ENCODE peak calls at places on chromosomes 5 and 9, in five cellular contexts. M, W, D, Z and R are unnamed samples.

GRCh38 chr9:89367281-89367680 is 49.0 kb downstream of the SECISBP2 start:
- DNase-seq in M (no peak), W (no peak), D (no peak), Z (no peak), R (no peak)

GRCh38 chr5:73973135-73973534 is 347.1 kb downstream of the ARHGEF28 start:
- DNase-seq in M (no peak), W (no peak), D (no peak), Z (no peak), R (no peak)

GRCh38 chr5:36606052-36606436 is 362 bp upstream of the SLC1A3 start:
- DNase-seq in M (no peak), W (no peak), D (no peak), Z (no peak), R (no peak)

GRCh38 chr5:133552925-133553525 is 59.3 kb downstream of the FSTL4 start:
- DNase-seq in M (peak; percentile 46), W (no peak), D (peak; percentile 55), Z (no peak), R (peak; percentile 22)

GRCh38 chr9:76564300-76564699 is 105.3 kb downstream of the GCNT1 start:
- DNase-seq in M (no peak), W (no peak), D (no peak), Z (no peak), R (no peak)

GRCh38 chr5:114238771-114239313 is 123.0 kb upstream of the KCNN2 start:
- DNase-seq in M (no peak), W (no peak), D (no peak), Z (no peak), R (no peak)

GRCh38 chr5:149434162-149435014 is 55.3 kb upstream of the IL17B start:
- DNase-seq in M (peak; percentile 56), W (no peak), D (peak; percentile 74), Z (no peak), R (peak; percentile 50)

GRCh38 chr9:136629001-136629878 is 33.5 kb upstream of the EGFL7 start:
- DNase-seq in M (no peak), W (no peak), D (no peak), Z (no peak), R (no peak)

GRCh38 chr9:120474579-120475243 is 105.3 kb downstream of the CDK5RAP2 start:
- DNase-seq in M (no peak), W (no peak), D (no peak), Z (no peak), R (no peak)

GRCh38 chr5:31990296-31990695 is 183.8 kb downstream of the GOLPH3 start:
- DNase-seq in M (no peak), W (no peak), D (no peak), Z (no peak), R (no peak)

GRCh38 chr9:93257808-93258331 is 73.9 kb downstream of the WNK2 start:
- DNase-seq in M (no peak), W (no peak), D (peak; percentile 10), Z (peak; percentile 20), R (no peak)

GRCh38 chr5:72956324-72957140 is 691 bp downstream of the FCHO2 start:
- DNase-seq in M (peak; percentile 37), W (no peak), D (peak; percentile 39), Z (peak; percentile 60), R (no peak)

GRCh38 chr5:32290922-32291321 is 21.8 kb downstream of the MTMR12 start:
- DNase-seq in M (no peak), W (no peak), D (no peak), Z (no peak), R (no peak)

GRCh38 chr5:100860407-100860806 is 42.7 kb downstream of the ST8SIA4 start:
- DNase-seq in M (no peak), W (no peak), D (no peak), Z (no peak), R (no peak)

GRCh38 chr9:133106511-133107244 is 14.4 kb downstream of the RALGDS start:
- DNase-seq in M (no peak), W (no peak), D (peak; percentile 20), Z (no peak), R (no peak)

GRCh38 chr5:138234651-138235050 is 21.5 kb upstream of the CDC23 start:
- DNase-seq in M (no peak), W (no peak), D (no peak), Z (no peak), R (no peak)

GRCh38 chr9:127569819-127570401 is 42.2 kb upstream of the STXBP1 start:
- DNase-seq in M (no peak), W (no peak), D (no peak), Z (no peak), R (no peak)

DNA sequence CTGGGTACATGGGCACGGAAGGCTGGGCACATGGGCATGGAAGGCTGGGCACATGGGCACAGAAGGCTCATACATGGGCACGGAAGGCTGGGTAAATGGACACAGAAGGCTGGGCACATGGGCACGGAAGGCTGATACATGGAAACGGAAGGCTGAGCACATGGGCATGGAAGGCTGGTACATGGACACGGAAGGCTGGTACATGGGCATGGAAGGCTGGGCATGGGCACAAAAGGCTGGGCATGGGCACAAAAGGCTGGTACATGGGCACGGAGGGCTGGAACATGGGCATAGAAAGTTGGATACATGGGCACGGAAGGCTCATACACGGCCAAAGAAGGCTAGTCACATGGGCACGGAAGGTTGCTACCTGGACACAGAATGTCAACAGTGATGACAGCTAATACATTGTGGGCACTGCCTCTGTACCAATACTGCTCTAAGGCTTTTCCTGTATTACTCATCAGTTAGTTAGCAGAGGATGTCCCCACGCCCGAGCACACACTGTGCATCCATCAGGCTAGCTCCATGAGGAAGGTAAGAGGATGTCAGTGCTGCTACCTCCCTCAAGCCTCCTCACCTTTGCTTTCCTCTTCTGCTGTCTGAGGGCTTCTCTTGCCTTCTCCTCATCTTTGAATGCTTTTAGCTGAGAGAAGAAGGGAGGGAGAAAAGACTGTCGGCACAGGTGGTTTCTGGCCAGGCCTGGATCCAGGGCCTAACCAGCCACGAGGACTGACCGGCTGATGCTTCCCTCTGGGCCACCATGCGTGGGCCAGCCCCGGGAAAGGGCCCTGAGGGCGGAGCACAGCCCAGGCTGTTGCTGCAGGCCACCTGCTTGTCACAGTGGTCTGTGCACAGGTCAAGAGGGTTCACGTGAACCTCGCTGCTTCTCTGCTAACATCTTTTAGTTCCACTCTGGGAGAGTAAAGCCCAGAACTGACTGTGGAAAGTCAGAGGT is 14.3 kb downstream of the GPX3 start:
- DNase-seq in M (no peak), W (no peak), D (no peak), Z (no peak), R (no peak)
- TF ChIP-seq POLR2AphosphoS5 in M (no peak), W (peak; percentile 60), D (no peak), Z (no peak), R (no peak)

DNA sequence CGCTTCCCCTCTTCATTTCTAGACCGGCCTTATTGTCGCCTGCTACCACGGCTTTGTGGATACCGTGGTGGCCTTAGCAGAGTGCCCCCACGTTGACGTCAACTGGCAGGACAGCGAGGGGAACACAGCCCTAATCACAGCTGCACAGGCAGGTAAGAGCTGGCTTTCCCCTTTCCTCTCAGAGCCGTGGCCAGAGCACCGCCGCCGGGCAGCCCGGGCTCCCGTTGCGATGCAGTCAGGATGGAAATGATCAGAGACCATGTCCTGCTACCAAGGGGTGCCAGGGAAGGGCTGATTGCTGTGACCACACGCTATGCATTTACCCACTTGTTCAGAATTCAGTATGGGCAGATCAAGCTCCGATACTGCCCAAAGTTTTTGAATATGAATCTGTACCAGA is 54.4 kb downstream of the ANKRD33B start:
- DNase-seq in M (no peak), W (no peak), D (no peak), Z (no peak), R (no peak)
- H3K27ac ChIP-seq in M (no peak overlapping the region), W (no peak overlapping the region), D (no peak overlapping the region), Z (no peak overlapping the region), R (no peak overlapping the region)

GRCh38 chr5:43680286-43680685 is 77.3 kb downstream of the NNT start:
- DNase-seq in M (no peak), W (no peak), D (no peak), Z (no peak), R (no peak)

GRCh38 chr5:43685271-43685950 is 82.4 kb downstream of the NNT start:
- DNase-seq in M (no peak), W (no peak), D (no peak), Z (no peak), R (no peak)

GRCh38 chr5:43679214-43679613 is 76.2 kb downstream of the NNT start:
- DNase-seq in M (no peak), W (no peak), D (no peak), Z (no peak), R (no peak)

GRCh38 chr5:43683884-43684471 is 81.0 kb downstream of the NNT start:
- DNase-seq in M (no peak), W (no peak), D (no peak), Z (no peak), R (no peak)
- TF ChIP-seq POLR2AphosphoS5 in M (no peak), W (no peak), D (no peak), Z (no peak), R (no peak)

GRCh38 chr9:3949744-3950143 is 350.1 kb downstream of the GLIS3 start:
- DNase-seq in M (no peak), W (no peak), D (no peak), Z (no peak), R (no peak)

GRCh38 chr9:3951266-3951665 is 348.6 kb downstream of the GLIS3 start:
- DNase-seq in M (no peak), W (no peak), D (no peak), Z (no peak), R (no peak)

GRCh38 chr9:3954228-3954949 is 345.5 kb downstream of the GLIS3 start:
- DNase-seq in M (no peak), W (no peak), D (no peak), Z (no peak), R (no peak)

GRCh38 chr9:3946840-3947239 is 353.0 kb downstream of the GLIS3 start:
- DNase-seq in M (no peak), W (no peak), D (no peak), Z (no peak), R (no peak)

DNA sequence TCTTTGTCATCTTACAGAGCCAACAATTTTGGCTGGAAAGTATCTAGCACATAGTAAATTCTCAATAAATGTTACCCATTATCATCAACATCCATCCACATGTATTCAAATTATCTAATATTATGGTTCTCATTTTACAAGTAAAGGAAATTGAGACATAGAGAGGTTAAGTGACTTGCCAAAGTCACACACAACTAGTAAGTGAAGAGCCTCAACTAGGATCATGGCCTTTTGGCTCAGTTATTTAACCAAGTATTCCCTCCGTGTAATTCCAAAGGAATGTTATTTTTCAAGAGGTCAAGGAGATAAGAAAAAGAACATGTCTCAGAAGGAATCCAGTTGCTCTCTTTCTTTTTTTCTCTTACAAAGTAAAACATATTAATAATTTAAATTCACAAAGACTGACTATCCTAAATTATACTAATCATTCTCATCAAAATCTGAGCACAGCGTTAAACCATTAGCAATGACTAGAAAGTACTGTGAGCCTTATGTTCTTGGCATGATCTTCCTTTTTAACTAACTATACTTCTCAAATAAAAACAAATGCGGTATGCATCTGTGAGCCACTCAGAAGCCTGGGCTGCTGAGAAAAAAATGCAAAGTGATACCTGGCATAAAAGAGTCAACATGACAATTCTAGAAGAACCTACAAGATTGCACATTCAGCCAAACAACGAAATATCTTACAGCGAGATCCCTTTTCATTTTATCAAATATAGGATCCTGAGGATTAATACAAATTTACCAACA is 350.9 kb downstream of the GLIS3 start:
- DNase-seq in M (no peak), W (no peak), D (no peak), Z (no peak), R (no peak)
- H3K27ac ChIP-seq in M (no peak overlapping the region), W (no peak overlapping the region), D (no peak overlapping the region), Z (no peak overlapping the region), R (no peak overlapping the region)